ENCODE peak calls at places on chromosomes 4 and X, in seven cellular contexts. C, D, A, E, G, B and I are unnamed samples.

GRCh38 chr4:106746451-106746850 is 289.7 kb downstream of the DKK2 start:
- DNase-seq in D (no peak), B (no peak), G (no peak), C (no peak), E (no peak), A (no peak), I (no peak)

GRCh38 chr4:955161-955921 is 18.0 kb downstream of the DGKQ start:
- DNase-seq in E (no peak), A (no peak), B (no peak), G (no peak), D (no peak), C (no peak), I (no peak)

GRCh38 chrX:27276751-27277150 is 186.4 kb downstream of the PPP4R3C start:
- DNase-seq in A (no peak), G (no peak), E (no peak), C (peak), D (no peak), B (no peak), I (no peak)

GRCh38 chr4:54525602-54526001 is 132.2 kb upstream of the KIT start:
- DNase-seq in B (no peak), A (peak), D (no peak), E (no peak), C (no peak), G (no peak), I (no peak)

GRCh38 chr4:48518143-48518542 is 28.1 kb downstream of the ZAR1 start:
- DNase-seq in A (no peak), D (no peak), B (no peak), C (no peak), E (no peak), G (no peak), I (no peak)

GRCh38 chrX:24148535-24149345 is 789 bp upstream of the ZFX start:
- DNase-seq in A (peak), E (no peak), G (no peak), D (no peak), B (peak), C (no peak), I (peak)

GRCh38 chr4:8615366-8615765 is 22.8 kb downstream of the CPZ start:
- DNase-seq in B (no peak), A (no peak), E (no peak), C (no peak), G (no peak), D (no peak), I (no peak)

GRCh38 chrX:13506574-13506973 is 62.8 kb upstream of the EGFL6 start:
- DNase-seq in G (no peak), A (peak), B (peak), C (peak), E (peak), D (peak), I (peak)

GRCh38 chrX:38805294-38806053 is 4.2 kb downstream of the MID1IP1 start:
- DNase-seq in A (peak), G (no peak), C (no peak), E (peak), D (peak), B (peak), I (peak)

GRCh38 chrX:7028246-7028645 is 119.3 kb upstream of the STS start:
- DNase-seq in B (no peak), G (no peak), C (no peak), E (no peak), A (no peak), D (no peak), I (no peak)

GRCh38 chr4:164204434-164204833 is 549.5 kb upstream of the SMIM31 start:
- DNase-seq in C (peak), B (peak), G (no peak), D (no peak), E (no peak), A (no peak), I (no peak)

DNA sequence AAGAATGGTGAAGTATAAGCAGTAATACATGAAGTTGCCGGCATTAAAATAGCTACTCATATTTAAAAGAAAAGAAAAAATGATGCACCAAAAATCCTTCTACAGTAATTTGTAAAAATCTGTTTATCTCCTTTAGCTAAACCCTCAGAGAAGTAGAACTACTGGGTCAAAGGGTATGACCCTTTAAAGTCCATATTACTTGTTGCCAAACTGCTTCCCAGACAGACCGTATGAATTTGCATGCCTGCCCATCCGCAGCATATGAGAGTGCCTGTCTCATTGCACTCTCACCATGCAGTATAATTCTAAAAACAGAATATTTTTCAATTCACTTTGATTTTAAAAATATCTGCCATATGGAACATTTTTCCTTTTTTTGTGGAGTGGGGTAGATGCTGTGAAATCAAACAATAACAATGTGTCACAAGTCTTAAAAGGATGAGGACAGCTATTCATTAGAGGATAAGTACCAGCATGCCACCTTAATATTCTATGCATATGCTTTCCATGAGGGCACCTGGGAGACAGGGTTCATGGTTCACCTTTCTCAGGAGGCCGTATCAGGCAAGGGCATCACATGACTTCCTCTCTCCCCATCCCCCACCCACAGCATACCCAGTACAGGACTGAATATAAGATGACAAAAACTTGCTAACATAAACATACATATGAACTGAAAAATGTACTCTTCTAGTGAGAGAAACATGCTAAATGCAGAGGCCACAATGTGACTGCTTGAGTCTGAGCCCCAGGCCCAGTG is 17.8 kb downstream of the ZDHHC9 start:
- DNase-seq in G (no peak), E (no peak), D (no peak), A (no peak), B (peak), C (no peak), I (no peak)
- TF ChIP-seq SP1 in G (no peak), E (no peak), D (no peak), A (no peak), B (no peak), C (no peak), I (no peak)

DNA sequence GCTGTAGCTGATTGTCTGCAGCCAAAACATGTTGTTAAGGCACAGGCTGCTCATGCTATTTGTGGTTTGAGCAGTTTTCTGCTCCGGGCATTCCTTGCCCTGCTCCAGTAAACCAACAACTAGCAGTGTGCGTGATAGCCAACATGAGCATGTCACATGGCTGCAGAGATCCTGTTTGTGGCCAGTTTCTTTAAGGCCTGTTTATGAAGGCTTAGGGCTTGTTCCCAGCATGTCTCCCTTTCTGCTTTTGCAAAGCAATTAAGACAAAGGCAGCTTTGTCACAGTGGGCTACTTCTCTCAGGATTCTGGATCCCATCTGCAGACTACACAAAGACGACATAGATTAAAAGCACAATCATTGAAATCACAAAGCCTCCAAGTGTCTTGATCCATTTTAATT is 160.5 kb downstream of the ZNF518B start:
- DNase-seq in C (no peak), G (no peak), E (no peak), D (no peak), B (no peak), A (no peak), I (no peak)
- TF ChIP-seq SP1 in C (no peak), G (no peak), E (no peak), D (no peak), B (no peak), A (no peak), I (no peak)

GRCh38 chr4:82898322-82899243 is 2.0 kb upstream of the THAP9 start:
- DNase-seq in E (no peak), B (no peak), A (peak), C (no peak), D (no peak), G (no peak), I (no peak)
- TF ChIP-seq SP1 in E (no peak), B (no peak), A (no peak), C (no peak), D (no peak), G (no peak), I (no peak)

GRCh38 chr4:114236370-114236769 is 256.9 kb upstream of the ARSJ start:
- DNase-seq in G (no peak), D (no peak), B (no peak), C (no peak), E (no peak), A (no peak), I (no peak)
- TF ChIP-seq SP1 in G (no peak), D (no peak), B (no peak), C (no peak), E (no peak), A (no peak), I (no peak)

GRCh38 chr4:81652069-81652478 is 180.4 kb upstream of the RASGEF1B start:
- DNase-seq in D (no peak), C (no peak), B (no peak), G (no peak), A (no peak), E (no peak), I (no peak)
- TF ChIP-seq SP1 in D (no peak), C (no peak), B (no peak), G (no peak), A (no peak), E (no peak), I (no peak)

DNA sequence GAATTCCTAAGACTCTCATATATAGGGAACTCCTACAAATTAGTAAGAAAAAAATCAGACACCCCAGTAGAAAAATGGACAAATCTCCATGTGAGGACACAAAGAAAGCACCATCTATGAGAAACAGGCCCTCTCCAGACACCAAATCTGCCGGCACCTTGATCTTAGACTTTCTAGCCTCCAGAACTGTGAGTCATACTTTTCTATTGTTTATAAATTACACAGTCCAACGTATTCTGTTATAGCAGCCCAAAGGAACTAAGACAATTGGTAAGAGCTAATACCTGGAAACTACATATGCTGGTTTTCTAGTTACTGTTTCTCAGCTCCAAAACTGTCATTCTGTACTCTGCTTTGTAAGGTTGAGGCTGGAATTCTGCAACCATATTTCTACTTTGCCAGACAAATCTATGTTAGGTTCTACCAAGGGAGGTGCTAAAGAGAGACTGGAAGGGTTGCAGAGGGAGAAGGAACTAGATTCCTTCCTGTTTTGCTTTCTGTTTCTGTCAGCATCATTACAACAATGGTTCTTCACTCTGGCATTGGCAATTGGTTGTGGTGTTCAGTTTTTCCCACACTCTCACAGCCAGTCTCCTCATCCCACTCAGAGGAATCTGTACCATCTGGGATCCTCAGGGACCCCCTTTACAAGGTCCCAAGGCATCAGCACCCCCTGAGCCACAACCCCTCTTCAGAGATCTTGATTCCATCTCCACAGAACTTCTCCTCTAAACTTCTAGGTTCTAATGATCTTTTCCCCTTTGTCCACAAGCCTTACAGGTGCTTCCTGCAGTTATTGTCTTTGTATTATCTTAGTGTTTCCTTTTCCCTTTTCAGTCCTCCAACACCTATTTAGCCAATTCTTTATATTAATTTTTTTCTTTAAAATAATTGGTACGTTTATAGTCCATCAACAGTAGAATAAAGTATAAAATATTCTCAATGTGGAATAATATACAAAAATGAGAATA is 35.5 kb upstream of the FAM241A start:
- DNase-seq in B (peak), D (no peak), A (no peak), G (peak), E (no peak), C (no peak), I (no peak)
- TF ChIP-seq SP1 in B (no peak), D (no peak), A (no peak), G (no peak), E (no peak), C (no peak), I (no peak)

GRCh38 chr4:52585379-52585778 is 73.7 kb downstream of the USP46 start:
- DNase-seq in C (no peak), A (no peak), G (no peak), E (no peak), B (no peak), D (no peak), I (no peak)

GRCh38 chr4:52588771-52589591 is 70.1 kb downstream of the USP46 start:
- DNase-seq in E (no peak), D (no peak), C (no peak), B (no peak), G (no peak), A (peak), I (no peak)

GRCh38 chr4:52586069-52586468 is 73.0 kb downstream of the USP46 start:
- DNase-seq in G (no peak), A (no peak), B (no peak), C (no peak), D (no peak), E (no peak), I (no peak)

GRCh38 chr4:52592287-52592686 is 66.8 kb downstream of the USP46 start:
- DNase-seq in B (no peak), E (no peak), G (no peak), A (peak), C (no peak), D (no peak), I (no peak)

GRCh38 chr4:52588097-52588496 is 71.0 kb downstream of the USP46 start:
- DNase-seq in E (peak), B (peak), C (peak), D (peak), G (no peak), A (peak), I (peak)
- TF ChIP-seq SP1 in E (no peak), B (no peak), C (no peak), D (no peak), G (no peak), A (no peak), I (no peak)

DNA sequence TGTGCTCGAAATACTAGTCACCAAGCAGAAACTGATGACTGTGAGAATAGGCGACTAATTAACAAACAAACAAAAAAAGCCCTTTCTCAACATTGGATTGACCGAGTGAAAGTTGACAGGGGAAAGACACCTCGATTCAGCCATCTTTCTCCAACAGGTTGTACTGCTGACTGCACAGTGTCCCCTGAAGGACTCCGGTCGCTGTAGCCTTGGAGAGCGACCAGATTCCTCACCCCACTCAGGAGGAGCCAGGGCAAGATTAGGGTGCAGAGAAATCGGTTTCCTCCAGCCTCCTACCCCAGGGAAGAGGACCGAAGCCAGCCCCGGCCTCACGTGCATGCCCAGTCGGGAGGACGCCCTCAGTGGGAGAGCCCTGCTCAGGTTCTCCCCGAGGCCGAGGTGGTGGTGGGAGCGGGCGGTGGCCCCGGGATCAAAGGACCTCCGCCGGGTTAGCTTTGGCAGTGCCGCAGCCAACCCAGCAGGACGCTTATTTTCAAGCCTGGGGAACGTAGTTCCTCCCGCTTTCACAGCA is 1.1 kb upstream of the RAP1GDS1 start:
- DNase-seq in B (peak), G (no peak), C (peak), D (no peak), A (peak), E (no peak), I (peak)
- TF ChIP-seq SP1 in B (no peak), G (no peak), C (no peak), D (no peak), A (no peak), E (no peak), I (no peak)